ENCODE peak calls at places on chromosomes 3 and 15, in seven cellular contexts. C is mesendoderm, F is H9, V is IMR-90, N is mesenchymal stem cell, X is H1, L is trophoblast cell. Z is an unnamed sample. For H3K4me1, the result is how much of the 10 kb centered on the place peaks cover.

GRCh38 chr3:181694805-181695660 is 16.7 kb upstream of the SOX2 start:
- DNase-seq in X (peak), F (peak), L (no peak), C (peak), V (no peak), N (no peak), Z (no peak)

GRCh38 chr3:140941090-140941433 is 574 bp upstream of the SLC25A36 start:
- DNase-seq in C (no peak), N (no peak), V (no peak), L (no peak), X (no peak), F (no peak), Z (no peak)

GRCh38 chr3:189001559-189001958 is 170.2 kb upstream of the TPRG1 start:
- DNase-seq in C (peak), V (peak), X (no peak), N (peak), L (peak), F (no peak), Z (no peak)

GRCh38 chr3:165339753-165340152 is 143.6 kb upstream of the SLITRK3 start:
- DNase-seq in C (peak), N (peak), L (no peak), F (no peak), V (peak), X (no peak), Z (no peak)

GRCh38 chr15:76209948-76210347 is 101.3 kb downstream of the ETFA start:
- DNase-seq in F (no peak), V (no peak), X (no peak), N (no peak), C (no peak), L (no peak), Z (no peak)

GRCh38 chr15:80780416-80781221 is 1.4 kb downstream of the CEMIP start:
- DNase-seq in F (peak), C (peak), L (peak), V (peak), X (peak), N (peak), Z (peak)

GRCh38 chr3:10495003-10495402 is 10.4 kb downstream of the ATP2B2 start:
- DNase-seq in V (peak), N (no peak), C (no peak), X (no peak), F (no peak), L (no peak), Z (no peak)

GRCh38 chr15:28075482-28076029 is 23.6 kb downstream of the OCA2 start:
- DNase-seq in L (no peak), V (no peak), C (no peak), N (no peak), X (no peak), F (no peak), Z (no peak)

GRCh38 chr15:48422401-48422800 is 91.2 kb downstream of the DUT start:
- DNase-seq in C (no peak), N (no peak), X (no peak), V (no peak), F (no peak), L (peak), Z (no peak)

GRCh38 chr3:128770387-128770786 is 44.4 kb downstream of the RAB7A start:
- DNase-seq in X (no peak), L (peak), C (no peak), F (no peak), N (no peak), V (no peak), Z (no peak)

GRCh38 chr3:122697952-122698625 is 17.4 kb downstream of the PARP14 start:
- DNase-seq in L (no peak), F (no peak), X (no peak), N (no peak), V (no peak), C (no peak), Z (no peak)

GRCh38 chr3:134471521-134472193 is 14.1 kb downstream of the ANAPC13 start:
- DNase-seq in F (no peak), X (no peak), V (peak), C (no peak), L (no peak), N (peak), Z (no peak)

GRCh38 chr3:173711619-173712018 is 314.1 kb downstream of the NLGN1 start:
- DNase-seq in F (no peak), L (peak), C (peak), X (no peak), N (no peak), V (no peak), Z (no peak)

GRCh38 chr3:72627276-72627675 is 221.0 kb downstream of the SHQ1 start:
- DNase-seq in C (no peak), F (no peak), N (no peak), V (no peak), L (no peak), X (no peak), Z (no peak)

GRCh38 chr15:79168922-79169322 is 78.3 kb upstream of the RASGRF1 start:
- DNase-seq in V (no peak), L (peak), F (peak), N (peak), C (peak), X (peak), Z (peak)

GRCh38 chr15:78457101-78457500 is 19.1 kb downstream of the IREB2 start:
- DNase-seq in F (no peak), C (no peak), N (peak), V (peak), X (no peak), L (no peak), Z (no peak)

GRCh38 chr3:30686176-30686575 is 79.8 kb downstream of the TGFBR2 start:
- DNase-seq in C (no peak), X (no peak), N (no peak), L (no peak), F (no peak), V (no peak), Z (no peak)

GRCh38 chr3:30683769-30684168 is 77.4 kb downstream of the TGFBR2 start:
- DNase-seq in F (no peak), C (no peak), V (no peak), X (no peak), L (no peak), N (no peak), Z (no peak)

GRCh38 chr3:30686799-30687198 is 80.4 kb downstream of the TGFBR2 start:
- DNase-seq in L (no peak), C (no peak), V (no peak), X (no peak), F (no peak), N (no peak), Z (no peak)

GRCh38 chr3:30684361-30684760 is 78.0 kb downstream of the TGFBR2 start:
- DNase-seq in N (no peak), C (no peak), X (no peak), F (no peak), V (no peak), L (no peak), Z (no peak)

GRCh38 chr3:30685267-30685667 is 78.9 kb downstream of the TGFBR2 start:
- DNase-seq in X (no peak), V (no peak), C (no peak), N (peak), L (no peak), F (no peak), Z (no peak)
- H3K4me1 ChIP-seq in X (under half), V (under half), C (under half), N (under half), L (under half), F (under half), Z (under half)

DNA sequence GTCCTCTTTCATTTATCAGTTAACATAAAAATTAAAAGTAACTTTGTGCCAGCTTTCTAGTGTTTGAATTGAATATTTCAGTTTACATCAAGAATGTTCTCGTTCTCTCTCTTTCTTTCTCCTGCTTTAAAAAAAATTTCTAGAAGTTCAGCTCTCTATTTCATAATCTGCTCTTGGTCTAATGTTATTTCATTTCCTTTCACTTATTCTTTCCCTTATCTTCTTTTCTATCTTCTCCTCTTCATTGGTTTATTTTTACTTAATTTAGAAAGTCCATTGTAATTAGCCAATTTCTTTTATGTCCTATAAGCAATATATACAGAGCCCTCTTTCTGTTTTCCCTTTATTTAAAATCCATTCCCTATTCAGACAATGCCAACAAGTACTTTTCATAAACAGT is 44.6 kb downstream of the CCDC54 start:
- DNase-seq in N (no peak), X (no peak), C (no peak), L (no peak), V (no peak), F (no peak), Z (no peak)
- H4K8ac ChIP-seq in N (no peak), X (no peak), C (no peak), L (no peak), V (no peak), F (no peak), Z (no peak)

GRCh38 chr3:30342319-30343060 is 263.9 kb upstream of the TGFBR2 start:
- DNase-seq in X (no peak), C (peak), L (peak), N (peak), V (peak), F (no peak), Z (no peak)
- H3K4me1 ChIP-seq in X (under half), C (under half), L (under half), N (under half), V (under half), F (under half), Z (under half)

GRCh38 chr15:88635343-88635742 is 3.5 kb upstream of the ISG20 start:
- DNase-seq in X (no peak), V (no peak), L (no peak), N (peak), F (no peak), C (no peak), Z (no peak)

GRCh38 chr15:88634449-88634848 is 4.4 kb upstream of the ISG20 start:
- DNase-seq in X (no peak), F (no peak), N (no peak), V (no peak), C (no peak), L (no peak), Z (no peak)

GRCh38 chr15:88636654-88637053 is 2.2 kb upstream of the ISG20 start:
- DNase-seq in L (peak), F (no peak), N (peak), X (no peak), C (peak), V (peak), Z (no peak)

GRCh38 chr15:88637436-88637835 is 1.4 kb upstream of the ISG20 start:
- DNase-seq in C (no peak), F (no peak), N (no peak), L (no peak), X (no peak), V (no peak), Z (no peak)

GRCh38 chr15:88636039-88636438 is 2.8 kb upstream of the ISG20 start:
- DNase-seq in F (peak), C (peak), L (peak), V (no peak), N (no peak), X (peak), Z (no peak)
- H4K8ac ChIP-seq in F (no peak), C (no peak), L (no peak), V (no peak), N (peak), X (peak), Z (no peak)